ENCODE peak calls at places on chromosomes 3 and 15, in ten cellular contexts. V is Caco-2; O is SIG-M5; I is NAMALWA; F is activated CD4-positive, alpha-beta memory T cell treated with anti-CD3 and anti-CD28 coated beads for 36 hours; X is left kidney; D is ureter; Y is EH; U is iPS-NIHi11; Q is IMR-90. S is an unnamed sample.

GRCh38 chr3:140242818-140243276 is 307.9 kb downstream of the CLSTN2 start:
- DNase-seq in V (no peak), O (no peak), I (no peak), F (no peak), X (peak), D (no peak), Y (no peak), U (no peak), Q (no peak), S (peak)

GRCh38 chr3:115792206-115792955 is 169.1 kb downstream of the GAP43 start:
- DNase-seq in V (peak), O (no peak), I (no peak), F (peak), X (peak), D (no peak), Y (peak), U (no peak), Q (peak), S (peak)

GRCh38 chr3:142072851-142073250 is 76.5 kb downstream of the TFDP2 start:
- DNase-seq in V (no peak), O (no peak), I (no peak), F (no peak), X (no peak), D (no peak), Y (no peak), U (no peak), Q (no peak), S (no peak)

GRCh38 chr15:67405208-67406191 is 115.4 kb upstream of the C15orf61 start:
- DNase-seq in V (no peak), O (no peak), I (no peak), F (no peak), X (no peak), D (no peak), Y (peak), U (no peak), Q (peak), S (no peak)

GRCh38 chr15:80233511-80234080 is 18.4 kb downstream of the CTXND1 start:
- DNase-seq in V (no peak), O (no peak), I (no peak), F (no peak), X (peak), D (no peak), Y (no peak), U (no peak), Q (no peak), S (no peak)

GRCh38 chr15:81053621-81054020 is 52.9 kb downstream of the TLNRD1 start:
- DNase-seq in V (no peak), O (no peak), I (no peak), F (no peak), X (no peak), D (no peak), Y (no peak), U (no peak), Q (no peak), S (no peak)

GRCh38 chr15:92385096-92385495 is 8.6 kb upstream of the ST8SIA2 start:
- DNase-seq in V (no peak), O (no peak), I (no peak), F (no peak), X (no peak), D (no peak), Y (peak), U (no peak), Q (peak), S (no peak)

GRCh38 chr15:75720787-75721461 is 8.3 kb upstream of the CSPG4 start:
- DNase-seq in V (no peak), O (no peak), I (peak), F (peak), X (peak), D (no peak), Y (peak), U (peak), Q (no peak), S (peak)

GRCh38 chr3:165852150-165852549 is 14.9 kb upstream of the BCHE start:
- DNase-seq in V (no peak), O (no peak), I (no peak), F (no peak), X (no peak), D (no peak), Y (no peak), U (no peak), Q (no peak), S (no peak)

GRCh38 chr15:38391186-38391585 is 62.7 kb upstream of the FAM98B start:
- DNase-seq in V (no peak), O (no peak), I (no peak), F (no peak), X (no peak), D (no peak), Y (no peak), U (no peak), Q (peak), S (no peak)

GRCh38 chr15:76903251-76903681 is 1.9 kb downstream of the SCAPER start:
- DNase-seq in V (peak), O (no peak), I (peak), F (no peak), X (peak), D (no peak), Y (peak), U (no peak), Q (peak), S (peak)

GRCh38 chr15:73982251-73982962 is 9.7 kb downstream of the STOML1 start:
- DNase-seq in V (no peak), O (no peak), I (peak), F (peak), X (peak), D (peak), Y (peak), U (no peak), Q (peak), S (no peak)

GRCh38 chr3:167372138-167372537 is 8.0 kb downstream of the ZBBX start:
- DNase-seq in V (no peak), O (no peak), I (no peak), F (no peak), X (peak), D (no peak), Y (no peak), U (no peak), Q (no peak), S (no peak)

S was measured in DMS53.